ENCODE peak calls at places on chromosomes 3 and 15, in nine cellular contexts. G is WERI-Rb-1, W is B cell, Y is psoas muscle, Q is K562, D is astrocyte of the spinal cord, U is colonic mucosa, M is mesothelial cell of epicardium, B is progenitor cell of endocrine pancreas. I is an unnamed sample.

GRCh38 chr15:38024293-38025091 is 90.1 kb downstream of the TMCO5A start:
- DNase-seq in G (no peak), W (no peak), Y (no peak), Q (no peak), D (no peak), U (no peak), M (no peak), B (no peak), I (no peak)

GRCh38 chr3:173354124-173354523 is 43.4 kb upstream of the NLGN1 start:
- DNase-seq in G (no peak), W (no peak), Y (no peak), Q (no peak), D (no peak), U (no peak), M (no peak), B (no peak), I (no peak)

GRCh38 chr3:134895181-134895580 is 100.1 kb downstream of the EPHB1 start:
- DNase-seq in G (no peak), W (no peak), Y (no peak), Q (no peak), D (no peak), U (no peak), M (no peak), B (no peak), I (no peak)

GRCh38 chr3:154356009-154356408 is 31.7 kb upstream of the DHX36 start:
- DNase-seq in G (no peak), W (no peak), Y (no peak), Q (no peak), D (no peak), U (no peak), M (no peak), B (no peak), I (no peak)

GRCh38 chr15:71080705-71081104 is 34.6 kb upstream of the THSD4 start:
- DNase-seq in G (no peak), W (no peak), Y (no peak), Q (no peak), D (peak; percentile 61), U (no peak), M (no peak), B (no peak), I (no peak)

GRCh38 chr3:122299872-122300460 is 25.1 kb upstream of the CSTA start:
- DNase-seq in G (peak; percentile 17), W (peak; percentile 42), Y (no peak), Q (peak; percentile 46), D (peak; percentile 8), U (peak; percentile 40), M (no peak), B (no peak), I (no peak)

GRCh38 chr3:114741066-114741465 is 406.0 kb downstream of the ZBTB20 start:
- DNase-seq in G (no peak), W (no peak), Y (no peak), Q (no peak), D (peak; percentile 29), U (no peak), M (no peak), B (no peak), I (no peak)

GRCh38 chr15:99131441-99132023 is 26.7 kb downstream of the SYNM start:
- DNase-seq in G (no peak), W (no peak), Y (peak; percentile 44), Q (no peak), D (no peak), U (no peak), M (peak; percentile 34), B (no peak), I (no peak)

GRCh38 chr15:66298803-66299251 is 5.5 kb downstream of the DIS3L start:
- DNase-seq in G (no peak), W (no peak), Y (no peak), Q (no peak), D (no peak), U (no peak), M (no peak), B (no peak), I (no peak)

GRCh38 chr15:25944386-25944785 is 81.3 kb upstream of the ATP10A start:
- DNase-seq in G (no peak), W (no peak), Y (no peak), Q (peak; percentile 8), D (no peak), U (no peak), M (no peak), B (no peak), I (no peak)

GRCh38 chr15:90619468-90619867 is 89.7 kb downstream of the CRTC3 start:
- DNase-seq in G (no peak), W (no peak), Y (no peak), Q (no peak), D (no peak), U (no peak), M (no peak), B (no peak), I (no peak)

GRCh38 chr15:90617668-90618097 is 88.0 kb downstream of the CRTC3 start:
- DNase-seq in G (no peak), W (no peak), Y (peak; percentile 76), Q (peak; percentile 34), D (peak; percentile 40), U (no peak), M (no peak), B (no peak), I (no peak)

GRCh38 chr15:90619939-90620338 is 90.2 kb downstream of the CRTC3 start:
- DNase-seq in G (no peak), W (no peak), Y (no peak), Q (no peak), D (no peak), U (no peak), M (no peak), B (no peak), I (no peak)

GRCh38 chr15:90617171-90617570 is 87.4 kb downstream of the CRTC3 start:
- DNase-seq in G (no peak), W (no peak), Y (no peak), Q (no peak), D (no peak), U (no peak), M (no peak), B (no peak), I (no peak)

DNA sequence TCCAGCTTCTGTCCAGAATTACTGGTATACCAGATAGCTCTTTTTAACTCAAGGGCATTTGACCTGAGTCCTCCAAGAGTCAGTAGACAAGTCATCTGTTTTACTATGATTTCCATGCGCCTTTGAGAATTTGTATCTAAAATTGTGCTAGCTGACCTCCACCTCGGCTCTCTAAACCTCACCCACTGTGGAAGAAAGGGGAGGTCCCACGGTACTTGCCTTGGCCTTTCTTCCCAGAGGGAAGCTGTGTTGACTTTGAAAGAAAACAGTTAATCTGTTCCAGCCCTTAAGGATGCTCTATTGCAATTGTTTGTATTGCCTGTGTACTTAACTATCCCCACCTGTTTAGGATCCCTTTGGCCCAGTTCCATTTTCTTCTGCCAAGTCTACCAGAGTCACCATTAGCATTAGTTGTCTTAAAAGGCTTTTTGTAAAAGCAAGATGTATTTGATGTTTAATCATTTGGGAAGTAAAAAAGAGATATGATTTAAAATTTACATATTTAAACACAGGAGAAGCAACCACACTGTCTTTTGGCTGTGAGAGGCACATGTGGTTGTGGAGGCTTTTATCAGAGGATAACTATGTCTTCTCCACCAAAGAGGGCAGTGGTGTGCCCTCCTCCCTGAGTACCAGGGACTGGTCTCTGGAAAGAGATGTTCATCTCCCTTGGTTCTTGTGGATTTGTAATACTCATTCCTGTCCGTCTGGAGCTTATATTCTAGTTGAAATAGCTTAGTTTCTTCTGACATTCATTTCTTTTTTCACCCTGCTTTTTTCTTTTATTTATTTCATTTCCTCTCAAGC is 88.8 kb downstream of the CRTC3 start:
- DNase-seq in G (no peak), W (no peak), Y (no peak), Q (no peak), D (no peak), U (no peak), M (no peak), B (no peak), I (no peak)
- TF ChIP-seq CTCF in G (no peak), W (no peak), Y (no peak), Q (no peak), D (peak; percentile 4), U (no peak), M (no peak), B (no peak), I (no peak)

DNA sequence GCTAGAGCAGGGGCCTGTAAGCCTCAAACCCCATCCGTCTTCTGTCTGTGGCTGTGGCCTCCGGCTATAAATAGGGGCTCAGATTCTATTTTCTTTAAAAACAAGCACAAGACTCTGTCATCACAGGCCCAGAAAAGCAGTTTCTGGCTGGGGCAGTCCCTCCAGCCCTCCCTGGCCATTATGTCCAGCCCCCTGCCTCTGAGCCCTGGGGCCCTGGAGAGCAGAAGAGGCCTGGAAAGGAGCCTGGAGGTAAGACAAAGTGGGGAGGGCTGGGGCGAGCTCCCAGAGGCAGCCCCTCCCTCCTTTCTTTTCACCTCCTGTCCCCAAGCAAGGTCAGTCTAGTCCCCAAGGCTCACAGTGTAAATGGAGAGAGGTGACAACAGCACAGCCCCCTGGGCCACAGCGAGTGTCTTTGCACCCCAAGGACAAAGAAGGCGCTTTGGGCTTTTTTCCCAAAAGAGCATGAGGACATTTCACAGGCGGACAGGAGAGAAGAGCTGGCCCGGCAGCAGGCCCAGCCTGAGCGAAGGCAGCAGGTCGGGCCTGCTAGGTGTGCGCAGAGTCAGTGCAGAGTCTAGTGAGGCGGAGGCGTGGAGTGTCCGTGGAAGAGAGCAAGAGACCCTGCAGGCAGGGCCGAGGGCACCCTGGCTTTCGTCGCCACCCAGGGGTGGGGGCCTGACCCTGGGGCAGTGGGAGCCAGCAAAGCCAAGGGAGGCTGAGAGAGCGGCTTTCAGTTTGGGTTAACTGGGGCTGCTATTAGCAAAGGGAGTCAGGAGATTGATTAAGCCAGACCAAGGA is 188.3 kb downstream of the TBC1D2B start:
- DNase-seq in G (no peak), W (no peak), Y (peak; percentile 39), Q (no peak), D (peak; percentile 29), U (no peak), M (no peak), B (no peak), I (no peak)
- TF ChIP-seq CTCF in G (no peak), W (no peak), Y (no peak), Q (no peak), D (no peak), U (no peak), M (no peak), B (no peak), I (no peak)

DNA sequence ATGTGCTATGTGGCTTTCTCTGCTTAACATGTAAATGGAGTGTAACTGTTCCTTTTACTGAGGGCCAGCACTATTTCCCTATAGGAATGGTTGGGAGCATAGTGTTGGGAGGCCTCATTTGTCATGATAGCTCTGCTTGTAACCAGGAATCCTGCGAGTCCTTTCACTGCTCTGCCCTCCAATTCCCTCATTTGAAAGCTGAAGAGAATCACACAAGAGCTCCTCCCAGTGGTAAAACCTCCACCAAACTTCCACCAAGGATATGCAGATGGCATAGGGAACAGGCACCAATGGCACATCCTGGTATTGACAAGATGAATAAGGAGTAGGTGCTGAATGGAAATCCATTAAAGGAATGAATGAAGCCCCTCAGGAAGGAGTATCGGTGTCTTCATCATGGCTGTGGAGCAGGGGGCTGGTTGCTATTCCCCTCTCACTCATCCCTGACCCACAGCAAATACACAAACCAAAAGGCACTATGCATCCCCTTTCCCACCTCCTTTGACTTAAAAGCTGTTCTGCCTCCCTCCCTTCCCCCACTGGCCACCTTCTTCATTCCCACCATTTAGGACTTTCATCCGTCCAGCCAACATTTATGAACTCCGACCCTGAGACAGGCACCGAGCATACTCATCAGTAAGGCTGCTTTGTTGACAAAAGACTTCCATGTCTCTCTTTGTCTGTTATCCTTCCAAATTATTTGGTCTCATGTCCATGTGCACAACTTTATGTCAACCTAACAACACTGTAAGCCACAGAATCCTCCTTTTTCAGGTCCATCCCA is 560.8 kb downstream of the FOXP1 start:
- DNase-seq in G (peak; percentile 35), W (no peak), Y (no peak), Q (no peak), D (peak; percentile 19), U (no peak), M (no peak), B (no peak), I (no peak)
- TF ChIP-seq CTCF in G (peak; percentile 44), W (no peak), Y (no peak), Q (peak; percentile 9), D (peak; percentile 35), U (no peak), M (no peak), B (peak; percentile 45), I (no peak)

GRCh38 chr15:39594056-39594763 is 13.3 kb downstream of the THBS1 start:
- DNase-seq in G (no peak), W (no peak), Y (no peak), Q (no peak), D (peak; percentile 15), U (peak; percentile 68), M (no peak), B (no peak), I (peak; percentile 38)
- TF ChIP-seq CTCF in G (no peak), W (no peak), Y (no peak), Q (no peak), D (no peak), U (peak; percentile 25), M (no peak), B (no peak), I (peak; percentile 51)